ENCODE peak calls at places on chromosomes 12 and 14, in five cellular contexts. One of them, this sample, is unnamed.

GRCh38 chr12:118743896-118744700 is 237.2 kb upstream of the SRRM4 start:
- DNase-seq in IMR-90: no peak
- DNase-seq in heart right ventricle: no peak
- DNase-seq in ovary: no peak
- DNase-seq in thoracic aorta: no peak
- DNase-seq in this sample: no peak

GRCh38 chr12:56373515-56373914 is 10.9 kb upstream of the APOF start:
- DNase-seq in IMR-90: no peak
- DNase-seq in heart right ventricle: no peak
- DNase-seq in ovary: no peak
- DNase-seq in thoracic aorta: no peak
- DNase-seq in this sample: no peak

GRCh38 chr14:23079716-23080115 is 15.2 kb downstream of the ACIN1 start:
- DNase-seq in IMR-90: peak; percentile 52
- DNase-seq in heart right ventricle: no peak
- DNase-seq in ovary: no peak
- DNase-seq in thoracic aorta: no peak
- DNase-seq in this sample: no peak

GRCh38 chr14:90663680-90664079 is 152.6 kb downstream of the TTC7B start:
- DNase-seq in IMR-90: no peak
- DNase-seq in heart right ventricle: no peak
- DNase-seq in ovary: no peak
- DNase-seq in thoracic aorta: no peak
- DNase-seq in this sample: no peak

GRCh38 chr12:62194616-62195015 is 65.6 kb upstream of the USP15 start:
- DNase-seq in IMR-90: no peak
- DNase-seq in heart right ventricle: no peak
- DNase-seq in ovary: no peak
- DNase-seq in thoracic aorta: no peak
- DNase-seq in this sample: no peak

GRCh38 chr12:117538032-117538690 is 176.7 kb upstream of the NOS1 start:
- DNase-seq in IMR-90: no peak
- DNase-seq in heart right ventricle: no peak
- DNase-seq in ovary: no peak
- DNase-seq in thoracic aorta: no peak
- DNase-seq in this sample: no peak

GRCh38 chr12:5013206-5013830 is 30.4 kb upstream of the KCNA5 start:
- DNase-seq in IMR-90: no peak
- DNase-seq in heart right ventricle: no peak
- DNase-seq in ovary: no peak
- DNase-seq in thoracic aorta: no peak
- DNase-seq in this sample: peak; percentile 38

GRCh38 chr12:81350309-81350708 is 272.4 kb downstream of the ACSS3 start:
- DNase-seq in IMR-90: no peak
- DNase-seq in heart right ventricle: no peak
- DNase-seq in ovary: no peak
- DNase-seq in thoracic aorta: no peak
- DNase-seq in this sample: no peak

GRCh38 chr12:14238224-14238792 is 127.2 kb upstream of the ATF7IP start:
- DNase-seq in IMR-90: peak; percentile 55
- DNase-seq in heart right ventricle: no peak
- DNase-seq in ovary: no peak
- DNase-seq in thoracic aorta: no peak
- DNase-seq in this sample: no peak

GRCh38 chr12:64696065-64696741 is 63.0 kb downstream of the GNS start:
- DNase-seq in IMR-90: peak; percentile 43
- DNase-seq in heart right ventricle: no peak
- DNase-seq in ovary: no peak
- DNase-seq in thoracic aorta: no peak
- DNase-seq in this sample: no peak

GRCh38 chr12:71731439-71732356 is 23.0 kb upstream of the RAB21 start:
- DNase-seq in IMR-90: peak; percentile 80
- DNase-seq in heart right ventricle: no peak
- DNase-seq in ovary: no peak
- DNase-seq in thoracic aorta: no peak
- DNase-seq in this sample: no peak

DNA sequence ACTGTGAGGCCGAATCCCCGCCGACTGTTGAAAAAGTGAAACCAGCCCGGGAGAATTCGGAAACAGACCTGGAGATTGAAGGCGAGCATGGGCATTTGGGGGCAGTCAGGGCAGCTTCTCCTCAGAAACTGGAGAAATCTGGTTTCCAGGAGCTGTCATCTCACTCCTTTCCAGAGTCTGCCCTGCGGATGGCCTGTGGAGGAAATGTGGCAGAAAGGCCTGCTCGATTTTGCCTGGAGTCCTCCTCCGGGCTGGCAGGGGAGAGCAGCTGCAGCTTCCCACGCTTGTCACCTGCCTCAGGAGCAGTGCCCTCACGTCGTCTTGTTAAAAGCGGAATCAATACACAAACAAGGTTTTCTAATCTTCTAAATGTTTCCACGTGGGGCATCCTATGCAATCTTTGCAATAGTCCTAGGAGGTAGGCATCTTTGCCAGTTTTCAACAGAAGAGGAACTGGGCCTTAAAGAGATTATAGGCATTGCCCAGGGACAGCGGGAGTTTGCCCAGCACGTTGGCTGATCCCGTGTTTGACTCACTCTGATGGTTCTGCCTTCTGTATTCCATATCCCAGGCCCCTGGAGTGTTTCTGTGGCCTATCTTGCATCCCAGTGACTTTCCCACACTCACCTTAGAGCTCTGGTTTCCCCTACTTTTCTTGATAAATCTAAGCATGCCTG is 2.3 kb downstream of the LRRC74A start:
- DNase-seq in IMR-90: no peak
- DNase-seq in heart right ventricle: no peak
- DNase-seq in ovary: no peak
- DNase-seq in thoracic aorta: no peak
- DNase-seq in this sample: no peak
- H3K4me1 ChIP-seq in IMR-90: no peaks in the 10 kb centered on the region
- H3K4me1 ChIP-seq in heart right ventricle: peaks cover 26% of the 10 kb centered on the region
- H3K4me1 ChIP-seq in ovary: no peaks in the 10 kb centered on the region
- H3K4me1 ChIP-seq in thoracic aorta: no peaks in the 10 kb centered on the region
- H3K4me1 ChIP-seq in this sample: peaks cover 4% of the 10 kb centered on the region

GRCh38 chr12:996881-997280 is 5.9 kb downstream of the ERC1 start:
- DNase-seq in IMR-90: no peak
- DNase-seq in heart right ventricle: no peak
- DNase-seq in ovary: no peak
- DNase-seq in thoracic aorta: no peak
- DNase-seq in this sample: no peak
- H3K4me1 ChIP-seq in IMR-90: peaks cover 3% of the 10 kb centered on the region
- H3K4me1 ChIP-seq in heart right ventricle: peaks cover 42% of the 10 kb centered on the region
- H3K4me1 ChIP-seq in ovary: peaks cover 3% of the 10 kb centered on the region
- H3K4me1 ChIP-seq in thoracic aorta: peaks cover 12% of the 10 kb centered on the region
- H3K4me1 ChIP-seq in this sample: peaks cover 23% of the 10 kb centered on the region

DNA sequence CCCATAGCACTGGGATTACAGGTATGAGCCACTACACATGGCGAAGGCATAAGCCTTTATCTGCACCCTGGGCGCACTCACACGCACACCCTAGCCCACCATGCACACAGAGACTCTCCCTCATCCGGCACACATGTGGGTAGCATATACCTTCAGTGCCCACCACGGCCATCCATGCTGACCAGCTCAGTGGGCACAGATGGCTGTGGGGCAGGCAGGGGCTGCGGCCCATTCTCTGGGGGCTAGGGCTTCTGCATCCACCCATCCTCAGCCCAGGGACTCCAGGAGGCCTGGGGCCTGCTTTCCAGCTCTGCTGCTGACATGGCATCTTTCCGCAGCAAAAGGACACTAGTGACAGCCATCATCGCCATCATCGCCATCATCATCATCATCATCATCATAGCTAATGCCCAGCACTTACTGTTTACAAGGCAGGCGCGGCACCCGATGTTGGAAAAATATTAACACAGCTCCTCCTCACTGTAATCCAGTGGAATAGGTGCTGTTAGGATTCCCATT is 111.2 kb downstream of the NCOR2 start:
- DNase-seq in IMR-90: no peak
- DNase-seq in heart right ventricle: no peak
- DNase-seq in ovary: no peak
- DNase-seq in thoracic aorta: no peak
- DNase-seq in this sample: no peak
- H3K4me1 ChIP-seq in IMR-90: peaks cover 18% of the 10 kb centered on the region
- H3K4me1 ChIP-seq in heart right ventricle: peaks cover 73% of the 10 kb centered on the region
- H3K4me1 ChIP-seq in ovary: peaks cover 28% of the 10 kb centered on the region
- H3K4me1 ChIP-seq in thoracic aorta: peaks cover 33% of the 10 kb centered on the region
- H3K4me1 ChIP-seq in this sample: peaks cover 53% of the 10 kb centered on the region

GRCh38 chr12:27561535-27562350 is 37.7 kb downstream of the PPFIBP1 start:
- DNase-seq in IMR-90: no peak
- DNase-seq in heart right ventricle: peak; percentile 39
- DNase-seq in ovary: no peak
- DNase-seq in thoracic aorta: no peak
- DNase-seq in this sample: no peak
- H3K4me1 ChIP-seq in IMR-90: peaks cover 3% of the 10 kb centered on the region
- H3K4me1 ChIP-seq in heart right ventricle: peaks cover 87% of the 10 kb centered on the region
- H3K4me1 ChIP-seq in ovary: peaks cover 13% of the 10 kb centered on the region
- H3K4me1 ChIP-seq in thoracic aorta: peaks cover 28% of the 10 kb centered on the region
- H3K4me1 ChIP-seq in this sample: peaks cover 58% of the 10 kb centered on the region

GRCh38 chr12:108724054-108724889 is 7.0 kb downstream of the CORO1C start:
- DNase-seq in IMR-90: peak; percentile 74
- DNase-seq in heart right ventricle: no peak
- DNase-seq in ovary: no peak
- DNase-seq in thoracic aorta: no peak
- DNase-seq in this sample: no peak

GRCh38 chr12:108721824-108722223 is 9.5 kb downstream of the CORO1C start:
- DNase-seq in IMR-90: no peak
- DNase-seq in heart right ventricle: no peak
- DNase-seq in ovary: no peak
- DNase-seq in thoracic aorta: no peak
- DNase-seq in this sample: no peak

GRCh38 chr12:108722992-108723766 is 8.1 kb downstream of the CORO1C start:
- DNase-seq in IMR-90: peak; percentile 95
- DNase-seq in heart right ventricle: no peak
- DNase-seq in ovary: no peak
- DNase-seq in thoracic aorta: no peak
- DNase-seq in this sample: peak; percentile 64

GRCh38 chr12:108720757-108721514 is 10.4 kb downstream of the CORO1C start:
- DNase-seq in IMR-90: no peak
- DNase-seq in heart right ventricle: no peak
- DNase-seq in ovary: no peak
- DNase-seq in thoracic aorta: no peak
- DNase-seq in this sample: no peak

GRCh38 chr12:108722463-108722862 is 8.9 kb downstream of the CORO1C start:
- DNase-seq in IMR-90: no peak
- DNase-seq in heart right ventricle: no peak
- DNase-seq in ovary: no peak
- DNase-seq in thoracic aorta: no peak
- DNase-seq in this sample: no peak
- H3K4me1 ChIP-seq in IMR-90: peaks cover 37% of the 10 kb centered on the region
- H3K4me1 ChIP-seq in heart right ventricle: peaks cover 95% of the 10 kb centered on the region
- H3K4me1 ChIP-seq in ovary: peaks cover 7% of the 10 kb centered on the region
- H3K4me1 ChIP-seq in thoracic aorta: peaks cover 69% of the 10 kb centered on the region
- H3K4me1 ChIP-seq in this sample: peaks cover 71% of the 10 kb centered on the region